ENCODE peak calls at places on chromosome 2, in seven cellular contexts. F is activated CD8-positive, alpha-beta T cell treated with anti-CD3 and anti-CD28 coated beads for 36 hours; V is HepG2; B is effector memory CD8-positive, alpha-beta T cell; Z is foreskin keratinocyte; O is body of pancreas; A is left cardiac atrium. Y is an unnamed sample.

GRCh38 chr2:6337123-6337830 is 528.4 kb downstream of the CMPK2 start:
- ATAC-seq in F (no peak), V (no peak), B (no peak), Z (peak; percentile 87), O (no peak), A (no peak), Y (no peak)

GRCh38 chr2:207286106-207286505 is 120.4 kb upstream of the KLF7 start:
- ATAC-seq in F (peak; percentile 35), V (no peak), B (no peak), Z (no peak), O (no peak), A (no peak), Y (no peak)

GRCh38 chr2:129912871-129913694 is 66.4 kb upstream of the RAB6C start:
- ATAC-seq in F (no peak), V (peak; percentile 19), B (no peak), Z (no peak), O (no peak), A (no peak), Y (no peak)

GRCh38 chr2:176072951-176073904 is 10.5 kb downstream of the EVX2 start:
- ATAC-seq in F (no peak), V (peak; percentile 29), B (no peak), Z (no peak), O (no peak), A (no peak), Y (no peak)

GRCh38 chr2:31429759-31430438 is 15.4 kb upstream of the XDH start:
- ATAC-seq in F (peak; percentile 58), V (no peak), B (peak; percentile 84), Z (peak; percentile 92), O (no peak), A (no peak), Y (no peak)

GRCh38 chr2:9650119-9650821 is 19.5 kb upstream of the YWHAQ start:
- ATAC-seq in F (peak; percentile 64), V (no peak), B (peak; percentile 76), Z (no peak), O (no peak), A (no peak), Y (no peak)

GRCh38 chr2:235903803-235904637 is 264.2 kb downstream of the GBX2 start:
- ATAC-seq in F (no peak), V (no peak), B (no peak), Z (no peak), O (no peak), A (no peak), Y (no peak)

GRCh38 chr2:3597567-3597966 is 2.7 kb downstream of the COLEC11 start:
- ATAC-seq in F (peak; percentile 32), V (no peak), B (no peak), Z (no peak), O (no peak), A (no peak), Y (no peak)

GRCh38 chr2:114218368-114218767 is 224.1 kb upstream of the DPP10 start:
- ATAC-seq in F (no peak), V (no peak), B (no peak), Z (no peak), O (no peak), A (no peak), Y (no peak)

GRCh38 chr2:159933727-159934049 is 128.7 kb downstream of the PLA2R1 start:
- ATAC-seq in F (no peak), V (no peak), B (no peak), Z (no peak), O (no peak), A (peak; percentile 30), Y (no peak)

Y was measured in SK-N-SH treated with all-trans-retinoic acid at 6 μM for 48 hours.